ENCODE peak calls at places on chromosome 16, in eight cellular contexts. F is AG10803, E is foreskin fibroblast, J is psoas muscle, Y is body of pancreas, N is cardiac muscle cell, R is sigmoid colon, O is mucosa of descending colon. H is an unnamed sample.
A peak's percentile ranks its signal among the peaks of the same experiment; 100 is the strongest.

GRCh38 chr16:27154573-27155521 is 48.5 kb upstream of the KDM8 start:
- DNase-seq in F (peak; percentile 28), E (peak; percentile 60), J (peak; percentile 51), Y (peak; percentile 46), N (peak; percentile 48), R (peak; percentile 70), O (peak; percentile 73), H (peak; percentile 46)

GRCh38 chr16:89325861-89326471 is 108.5 kb downstream of the ZNF778 start:
- DNase-seq in F (peak; percentile 81), E (peak; percentile 91), J (no peak), Y (peak; percentile 63), N (peak; percentile 83), R (peak; percentile 87), O (peak; percentile 43), H (no peak)

GRCh38 chr16:11327277-11328171 is 17.7 kb upstream of the RMI2 start:
- DNase-seq in F (peak; percentile 39), E (no peak), J (no peak), Y (no peak), N (peak; percentile 37), R (no peak), O (no peak), H (no peak)

GRCh38 chr16:52577130-52577706 is 30.3 kb upstream of the TOX3 start:
- DNase-seq in F (no peak), E (no peak), J (no peak), Y (no peak), N (no peak), R (no peak), O (no peak), H (no peak)

GRCh38 chr16:22122239-22122638 is 29.9 kb downstream of the VWA3A start:
- DNase-seq in F (no peak), E (no peak), J (no peak), Y (no peak), N (no peak), R (no peak), O (no peak), H (no peak)

GRCh38 chr16:48128769-48129168 is 27.0 kb downstream of the ABCC12 start:
- DNase-seq in F (no peak), E (no peak), J (no peak), Y (no peak), N (no peak), R (no peak), O (no peak), H (no peak)

GRCh38 chr16:16828913-16829398 is 450.0 kb downstream of the NPIPA7 start:
- DNase-seq in F (no peak), E (no peak), J (no peak), Y (no peak), N (no peak), R (no peak), O (no peak), H (no peak)

GRCh38 chr16:73253922-73254480 is 206.1 kb upstream of the ZFHX3 start:
- DNase-seq in F (no peak), E (no peak), J (no peak), Y (no peak), N (no peak), R (no peak), O (no peak), H (no peak)

GRCh38 chr16:17062676-17063075 is 408.1 kb downstream of the XYLT1 start:
- DNase-seq in F (no peak), E (no peak), J (no peak), Y (no peak), N (no peak), R (no peak), O (no peak), H (no peak)

GRCh38 chr16:63928421-63928820 is 1193.4 kb downstream of the CDH11 start:
- DNase-seq in F (no peak), E (no peak), J (no peak), Y (no peak), N (no peak), R (no peak), O (no peak), H (no peak)

GRCh38 chr16:70438325-70438982 is 446 bp downstream of the ST3GAL2 start:
- DNase-seq in F (no peak), E (no peak), J (no peak), Y (no peak), N (peak; percentile 37), R (no peak), O (peak; percentile 62), H (no peak)

GRCh38 chr16:9351841-9352434 is 260.5 kb downstream of the HAPSTR1 start:
- DNase-seq in F (no peak), E (no peak), J (no peak), Y (peak; percentile 26), N (no peak), R (no peak), O (no peak), H (no peak)

GRCh38 chr16:11303405-11304138 is 22.4 kb upstream of the PRM1 start:
- DNase-seq in F (no peak), E (no peak), J (no peak), Y (peak; percentile 62), N (no peak), R (no peak), O (no peak), H (no peak)

GRCh38 chr16:20611975-20612471 is 35.9 kb upstream of the ACSM2B start:
- DNase-seq in F (no peak), E (no peak), J (peak; percentile 37), Y (peak; percentile 95), N (peak; percentile 40), R (peak; percentile 84), O (peak; percentile 54), H (no peak)

GRCh38 chr16:59148312-59148711 is 414.2 kb upstream of the GOT2 start:
- DNase-seq in F (peak; percentile 84), E (peak; percentile 13), J (no peak), Y (no peak), N (no peak), R (no peak), O (no peak), H (no peak)

GRCh38 chr16:1002399-1003161 is 21.0 kb downstream of the SOX8 start:
- DNase-seq in F (peak; percentile 58), E (peak; percentile 81), J (peak; percentile 63), Y (peak; percentile 61), N (peak; percentile 87), R (no peak), O (no peak), H (peak; percentile 43)

GRCh38 chr16:4864728-4865127 is 17.4 kb downstream of the UBN1 start:
- DNase-seq in F (no peak), E (no peak), J (no peak), Y (no peak), N (no peak), R (no peak), O (no peak), H (no peak)

GRCh38 chr16:27463741-27464662 is 62.0 kb downstream of the IL21R start:
- DNase-seq in F (no peak), E (no peak), J (no peak), Y (no peak), N (no peak), R (no peak), O (no peak), H (no peak)

GRCh38 chr16:83840060-83840617 is 32.4 kb downstream of the HSBP1 start:
- DNase-seq in F (no peak), E (no peak), J (no peak), Y (no peak), N (no peak), R (no peak), O (no peak), H (no peak)

GRCh38 chr16:2056681-2057407 is 9.1 kb downstream of the TSC2 start:
- DNase-seq in F (peak; percentile 22), E (peak; percentile 22), J (no peak), Y (no peak), N (no peak), R (no peak), O (no peak), H (no peak)

GRCh38 chr16:2057438-2057837 is 9.7 kb downstream of the TSC2 start:
- DNase-seq in F (no peak), E (no peak), J (no peak), Y (no peak), N (no peak), R (no peak), O (no peak), H (no peak)

GRCh38 chr16:2054543-2055245 is 6.9 kb downstream of the TSC2 start:
- DNase-seq in F (no peak), E (no peak), J (no peak), Y (peak; percentile 89), N (no peak), R (no peak), O (peak; percentile 92), H (no peak)

GRCh38 chr16:2053897-2054296 is 6.1 kb downstream of the TSC2 start:
- DNase-seq in F (no peak), E (no peak), J (no peak), Y (no peak), N (no peak), R (no peak), O (no peak), H (no peak)

GRCh38 chr16:2056077-2056476 is 8.3 kb downstream of the TSC2 start:
- DNase-seq in F (peak; percentile 20), E (peak; percentile 53), J (no peak), Y (no peak), N (no peak), R (no peak), O (no peak), H (no peak)
- TF ChIP-seq CTCF in F (peak; percentile 45), E (peak; percentile 41), J (peak; percentile 11), Y (no peak), N (no peak), R (no peak), O (no peak), H (no peak)

GRCh38 chr16:24070851-24071250 is 185.3 kb upstream of the CACNG3 start:
- DNase-seq in F (peak; percentile 3), E (no peak), J (no peak), Y (no peak), N (peak; percentile 27), R (no peak), O (no peak), H (no peak)
- TF ChIP-seq CTCF in F (peak; percentile 34), E (peak; percentile 30), J (no peak), Y (peak; percentile 59), N (peak; percentile 44), R (no peak), O (no peak), H (no peak)

DNA sequence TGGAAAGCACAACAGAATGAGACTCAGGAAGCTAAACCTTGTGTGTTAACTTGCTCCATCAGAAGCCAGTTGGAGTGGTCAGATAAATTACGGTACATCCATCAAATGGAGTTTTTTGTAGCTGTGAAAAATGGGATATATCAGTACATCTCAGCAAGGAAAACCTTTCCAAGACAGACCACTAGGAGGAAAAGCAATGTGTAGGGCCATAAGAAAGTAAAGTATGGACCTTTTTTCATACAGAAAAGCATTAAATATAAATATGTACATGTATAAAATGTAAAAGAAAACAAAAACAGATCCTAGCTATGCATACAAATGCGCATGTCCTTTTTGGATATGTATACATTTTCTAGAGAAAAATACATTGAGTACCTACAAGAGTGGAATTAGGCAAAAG is 403.9 kb upstream of the CDH11 start:
- DNase-seq in F (no peak), E (no peak), J (no peak), Y (no peak), N (no peak), R (no peak), O (no peak), H (no peak)
- TF ChIP-seq CTCF in F (no peak), E (no peak), J (no peak), Y (no peak), N (peak; percentile 19), R (no peak), O (no peak), H (no peak)

DNA sequence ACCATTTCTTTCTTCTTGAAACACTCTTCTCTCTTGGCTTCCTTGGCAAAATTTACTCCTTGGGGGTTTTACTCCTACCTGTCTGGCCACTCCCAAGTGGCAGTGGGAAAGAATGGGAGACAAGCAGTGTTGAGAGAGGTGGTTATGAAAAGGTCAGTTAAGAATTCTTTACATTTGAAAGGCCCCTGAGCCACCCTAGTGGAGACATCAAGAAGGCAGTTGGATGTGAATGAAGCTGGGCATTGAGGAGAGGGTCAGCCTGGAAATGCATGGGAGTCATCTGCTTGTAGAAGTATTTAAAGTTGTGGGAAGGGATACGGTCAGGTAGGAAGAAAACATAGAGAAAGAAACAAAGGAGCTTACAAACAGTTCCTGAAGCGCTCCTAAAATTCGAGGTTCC is 42.3 kb upstream of the CCNF start:
- DNase-seq in F (no peak), E (no peak), J (no peak), Y (no peak), N (no peak), R (no peak), O (no peak), H (no peak)
- TF ChIP-seq CTCF in F (no peak), E (peak; percentile 25), J (no peak), Y (no peak), N (peak; percentile 13), R (no peak), O (no peak), H (no peak)